ENCODE peak calls at places on chromosomes 4 and X, in eight cellular contexts. T is NT2/D1, J is T-helper 1 cell, M is KBM-7, Y is EL, N is epithelial cell of esophagus, W is C1 segment of cervical spinal cord, I is GM23338. A is an unnamed sample.

GRCh38 chrX:9662148-9662547 is 103.5 kb downstream of the GPR143 start:
- DNase-seq in T (no peak), J (no peak), M (no peak), Y (peak; percentile 87), N (peak; percentile 52), W (no peak), I (no peak), A (no peak)

GRCh38 chrX:41300758-41301437 is 33.1 kb upstream of the DDX3X start:
- DNase-seq in T (no peak), J (no peak), M (peak; percentile 45), Y (peak; percentile 67), N (peak; percentile 49), W (no peak), I (no peak), A (no peak)

GRCh38 chr4:1515763-1516162 is 109.5 kb upstream of the NKX1-1 start:
- DNase-seq in T (no peak), J (no peak), M (no peak), Y (no peak), N (no peak), W (no peak), I (no peak), A (no peak)

GRCh38 chr4:70996014-70996353 is 2.5 kb downstream of the DCK start:
- DNase-seq in T (no peak), J (no peak), M (peak; percentile 55), Y (no peak), N (no peak), W (no peak), I (no peak), A (no peak)

GRCh38 chr4:108118505-108118904 is 50.2 kb downstream of the LEF1 start:
- DNase-seq in T (no peak), J (no peak), M (no peak), Y (no peak), N (peak; percentile 67), W (no peak), I (no peak), A (peak; percentile 41)

GRCh38 chr4:185005209-185005819 is 13.0 kb upstream of the HELT start:
- DNase-seq in T (no peak), J (peak; percentile 24), M (peak; percentile 83), Y (peak; percentile 76), N (peak; percentile 79), W (peak; percentile 10), I (peak; percentile 94), A (peak; percentile 48)

GRCh38 chrX:7055386-7056137 is 92.0 kb upstream of the STS start:
- DNase-seq in T (no peak), J (no peak), M (no peak), Y (no peak), N (no peak), W (no peak), I (no peak), A (no peak)

GRCh38 chrX:71171110-71171801 is 26.6 kb downstream of the NLGN3 start:
- DNase-seq in T (peak; percentile 50), J (no peak), M (peak; percentile 86), Y (no peak), N (no peak), W (no peak), I (peak; percentile 25), A (no peak)

GRCh38 chr4:4755306-4755705 is 104.2 kb upstream of the MSX1 start:
- DNase-seq in T (no peak), J (no peak), M (no peak), Y (no peak), N (no peak), W (no peak), I (no peak), A (no peak)

GRCh38 chrX:55033429-55033828 is 2.7 kb upstream of the ALAS2 start:
- DNase-seq in T (no peak), J (no peak), M (no peak), Y (no peak), N (no peak), W (no peak), I (no peak), A (no peak)

GRCh38 chr4:143359794-143360193 is 23.1 kb downstream of the GAB1 start:
- DNase-seq in T (no peak), J (no peak), M (peak; percentile 21), Y (peak; percentile 7), N (peak; percentile 78), W (no peak), I (no peak), A (no peak)

GRCh38 chrX:102517331-102517730 is 792 bp upstream of the TMSB15A start:
- DNase-seq in T (no peak), J (no peak), M (peak; percentile 81), Y (peak; percentile 19), N (peak; percentile 2), W (no peak), I (peak; percentile 17), A (no peak)

GRCh38 chr4:82428969-82429727 is 1.1 kb downstream of the HNRNPDL start:
- DNase-seq in T (peak; percentile 63), J (peak; percentile 87), M (peak; percentile 96), Y (peak; percentile 90), N (peak; percentile 92), W (peak; percentile 88), I (peak; percentile 90), A (peak; percentile 92)

GRCh38 chrX:25721564-25721963 is 416.6 kb upstream of the MAGEB18 start:
- DNase-seq in T (peak; percentile 8), J (no peak), M (peak; percentile 53), Y (no peak), N (peak; percentile 11), W (no peak), I (peak; percentile 16), A (no peak)

GRCh38 chr4:151340751-151341385 is 15.5 kb upstream of the SH3D19 start:
- DNase-seq in T (no peak), J (no peak), M (no peak), Y (peak; percentile 4), N (no peak), W (no peak), I (no peak), A (no peak)

GRCh38 chr4:869776-870175 is 43.8 kb upstream of the CPLX1 start:
- DNase-seq in T (no peak), J (no peak), M (no peak), Y (no peak), N (no peak), W (no peak), I (no peak), A (no peak)

GRCh38 chr4:15077969-15078368 is 75.7 kb downstream of the CPEB2 start:
- DNase-seq in T (no peak), J (no peak), M (no peak), Y (peak; percentile 67), N (peak; percentile 78), W (no peak), I (no peak), A (no peak)

GRCh38 chrX:112852850-112853249 is 12.2 kb upstream of the AMOT start:
- DNase-seq in T (no peak), J (no peak), M (no peak), Y (no peak), N (no peak), W (no peak), I (no peak), A (no peak)

GRCh38 chr4:17665346-17665745 is 50.9 kb downstream of the MED28 start:
- DNase-seq in T (no peak), J (no peak), M (no peak), Y (no peak), N (no peak), W (no peak), I (no peak), A (no peak)

GRCh38 chr4:182680196-182680771 is 236.9 kb downstream of the DCTD start:
- DNase-seq in T (no peak), J (no peak), M (no peak), Y (no peak), N (no peak), W (peak; percentile 9), I (no peak), A (no peak)

GRCh38 chr4:113603926-113604325 is 157.6 kb downstream of the CAMK2D start:
- DNase-seq in T (no peak), J (no peak), M (no peak), Y (peak; percentile 42), N (no peak), W (no peak), I (no peak), A (no peak)

GRCh38 chrX:68938244-68939004 is 109.6 kb downstream of the EFNB1 start:
- DNase-seq in T (no peak), J (no peak), M (no peak), Y (peak; percentile 31), N (no peak), W (no peak), I (no peak), A (no peak)

A was measured in central memory CD4-positive, alpha-beta T cell.